ENCODE peak calls at places on chromosome 5, in seven cellular contexts. J is brain microvascular endothelial cell, Y is body of pancreas, K is aorta, G is dorsolateral prefrontal cortex, U is thyroid gland, F is RWPE1. M is an unnamed sample.

GRCh38 chr5:145484195-145484594 is 350.9 kb downstream of the PRELID2 start:
- DNase-seq in J (peak; percentile 37), Y (no peak), K (no peak), G (no peak), U (no peak), F (peak; percentile 82), M (no peak)

GRCh38 chr5:60352992-60353391 is 347.0 kb downstream of the DEPDC1B start:
- DNase-seq in J (no peak), Y (peak; percentile 77), K (no peak), G (no peak), U (peak; percentile 10), F (no peak), M (no peak)

GRCh38 chr5:133539818-133540217 is 72.5 kb downstream of the FSTL4 start:
- DNase-seq in J (no peak), Y (no peak), K (no peak), G (no peak), U (no peak), F (no peak), M (no peak)

GRCh38 chr5:43279548-43280274 is 33.5 kb downstream of the HMGCS1 start:
- DNase-seq in J (no peak), Y (no peak), K (no peak), G (no peak), U (no peak), F (no peak), M (no peak)

GRCh38 chr5:88665750-88666215 is 217.2 kb downstream of the MEF2C start:
- DNase-seq in J (no peak), Y (no peak), K (no peak), G (no peak), U (no peak), F (no peak), M (no peak)

GRCh38 chr5:132965120-132965519 is 1.7 kb upstream of the AFF4 start:
- DNase-seq in J (no peak), Y (no peak), K (no peak), G (no peak), U (no peak), F (no peak), M (no peak)

GRCh38 chr5:12292610-12293204 is 388.5 kb upstream of the CTNND2 start:
- DNase-seq in J (no peak), Y (no peak), K (no peak), G (no peak), U (no peak), F (no peak), M (no peak)

GRCh38 chr5:39624268-39624886 is 199.6 kb upstream of the DAB2 start:
- DNase-seq in J (peak; percentile 34), Y (peak; percentile 78), K (no peak), G (no peak), U (no peak), F (peak; percentile 73), M (no peak)

GRCh38 chr5:164383662-164384061 is 878.2 kb downstream of the MAT2B start:
- DNase-seq in J (no peak), Y (no peak), K (no peak), G (no peak), U (no peak), F (no peak), M (no peak)

GRCh38 chr5:90709323-90710148 is 150.9 kb downstream of the ADGRV1 start:
- DNase-seq in J (peak; percentile 45), Y (peak; percentile 46), K (no peak), G (peak; percentile 33), U (peak; percentile 49), F (peak; percentile 63), M (no peak)

GRCh38 chr5:1521671-1522600 is 1.8 kb downstream of the LPCAT1 start:
- DNase-seq in J (peak; percentile 81), Y (peak; percentile 12), K (peak; percentile 77), G (peak; percentile 2), U (peak; percentile 1), F (peak; percentile 54), M (peak; percentile 84)

GRCh38 chr5:179221877-179222220 is 123.4 kb downstream of the ADAMTS2 start:
- DNase-seq in J (no peak), Y (no peak), K (peak; percentile 36), G (no peak), U (no peak), F (no peak), M (no peak)

GRCh38 chr5:83645936-83646335 is 74.7 kb downstream of the HAPLN1 start:
- DNase-seq in J (no peak), Y (no peak), K (no peak), G (no peak), U (no peak), F (no peak), M (no peak)

GRCh38 chr5:91022518-91022917 is 360.6 kb downstream of the ARRDC3 start:
- DNase-seq in J (no peak), Y (no peak), K (no peak), G (no peak), U (no peak), F (no peak), M (no peak)

GRCh38 chr5:164353155-164353554 is 847.7 kb downstream of the MAT2B start:
- DNase-seq in J (no peak), Y (no peak), K (no peak), G (no peak), U (no peak), F (no peak), M (no peak)

GRCh38 chr5:2802693-2803365 is 51.4 kb upstream of the IRX2 start:
- DNase-seq in J (no peak), Y (no peak), K (no peak), G (no peak), U (no peak), F (no peak), M (no peak)

GRCh38 chr5:122788371-122788770 is 13.5 kb downstream of the SNX2 start:
- DNase-seq in J (no peak), Y (no peak), K (no peak), G (no peak), U (no peak), F (no peak), M (no peak)

GRCh38 chr5:97297063-97297715 is 114.1 kb upstream of the RIOK2 start:
- DNase-seq in J (peak; percentile 52), Y (no peak), K (no peak), G (peak; percentile 51), U (no peak), F (peak; percentile 16), M (no peak)

GRCh38 chr5:179131886-179132585 is 71.9 kb downstream of the ZNF354C start:
- DNase-seq in J (no peak), Y (no peak), K (peak; percentile 73), G (no peak), U (no peak), F (no peak), M (peak; percentile 42)

GRCh38 chr5:61183538-61183937 is 21.3 kb upstream of the SMIM15 start:
- DNase-seq in J (no peak), Y (no peak), K (no peak), G (no peak), U (no peak), F (no peak), M (no peak)

GRCh38 chr5:64295100-64295499 is 129.5 kb downstream of the RNF180 start:
- DNase-seq in J (no peak), Y (peak; percentile 20), K (no peak), G (no peak), U (no peak), F (no peak), M (no peak)

GRCh38 chr5:109823597-109823996 is 133.9 kb downstream of the MAN2A1 start:
- DNase-seq in J (peak; percentile 67), Y (no peak), K (no peak), G (no peak), U (no peak), F (peak; percentile 60), M (no peak)

GRCh38 chr5:134131165-134131564 is 16.7 kb downstream of the TCF7 start:
- DNase-seq in J (no peak), Y (no peak), K (peak; percentile 42), G (no peak), U (no peak), F (no peak), M (no peak)

GRCh38 chr5:132059696-132060500 is 557 bp upstream of the IL3 start:
- DNase-seq in J (no peak), Y (no peak), K (peak; percentile 64), G (peak; percentile 7), U (no peak), F (no peak), M (peak; percentile 68)

GRCh38 chr5:32710859-32711692 is at the start of gene NPR3:
- DNase-seq in J (no peak), Y (no peak), K (peak; percentile 86), G (no peak), U (peak; percentile 34), F (peak; percentile 33), M (no peak)

GRCh38 chr5:55868846-55869245 is 17.7 kb downstream of the IL31RA start:
- DNase-seq in J (peak; percentile 99), Y (peak; percentile 34), K (no peak), G (no peak), U (no peak), F (peak; percentile 97), M (no peak)
- H3K27ac ChIP-seq in J (peak overlapping the region; percentile 45), Y (no peak overlapping the region), K (no peak overlapping the region), G (no peak overlapping the region), U (no peak overlapping the region), F (peak overlapping the region; percentile 57), M (no peak overlapping the region)

GRCh38 chr5:173645437-173645807 is 29.0 kb upstream of the BOD1 start:
- DNase-seq in J (no peak), Y (no peak), K (no peak), G (no peak), U (peak; percentile 73), F (no peak), M (peak; percentile 34)
- H3K27ac ChIP-seq in J (no peak overlapping the region), Y (no peak overlapping the region), K (no peak overlapping the region), G (no peak overlapping the region), U (peak overlapping the region; percentile 99), F (no peak overlapping the region), M (peak overlapping the region; percentile 44)

GRCh38 chr5:157540124-157540523 is 35.5 kb downstream of the ADAM19 start:
- DNase-seq in J (no peak), Y (no peak), K (no peak), G (no peak), U (no peak), F (no peak), M (no peak)
- H3K27ac ChIP-seq in J (peak overlapping the region; percentile 89), Y (no peak overlapping the region), K (no peak overlapping the region), G (no peak overlapping the region), U (peak overlapping the region; percentile 46), F (no peak overlapping the region), M (peak overlapping the region; percentile 81)

GRCh38 chr5:92505925-92506324 is 1075.1 kb downstream of the NR2F1-AS1 start:
- DNase-seq in J (no peak), Y (no peak), K (no peak), G (no peak), U (no peak), F (peak; percentile 8), M (no peak)
- H3K27ac ChIP-seq in J (no peak overlapping the region), Y (no peak overlapping the region), K (no peak overlapping the region), G (no peak overlapping the region), U (no peak overlapping the region), F (no peak overlapping the region), M (no peak overlapping the region)

GRCh38 chr5:57298985-57299491 is 125.2 kb downstream of the GPBP1 start:
- DNase-seq in J (peak; percentile 78), Y (peak; percentile 28), K (no peak), G (peak; percentile 27), U (no peak), F (peak; percentile 68), M (no peak)
- H3K27ac ChIP-seq in J (peak overlapping the region; percentile 77), Y (peak overlapping the region; percentile 55), K (no peak overlapping the region), G (no peak overlapping the region), U (peak overlapping the region; percentile 21), F (no peak overlapping the region), M (no peak overlapping the region)

DNA sequence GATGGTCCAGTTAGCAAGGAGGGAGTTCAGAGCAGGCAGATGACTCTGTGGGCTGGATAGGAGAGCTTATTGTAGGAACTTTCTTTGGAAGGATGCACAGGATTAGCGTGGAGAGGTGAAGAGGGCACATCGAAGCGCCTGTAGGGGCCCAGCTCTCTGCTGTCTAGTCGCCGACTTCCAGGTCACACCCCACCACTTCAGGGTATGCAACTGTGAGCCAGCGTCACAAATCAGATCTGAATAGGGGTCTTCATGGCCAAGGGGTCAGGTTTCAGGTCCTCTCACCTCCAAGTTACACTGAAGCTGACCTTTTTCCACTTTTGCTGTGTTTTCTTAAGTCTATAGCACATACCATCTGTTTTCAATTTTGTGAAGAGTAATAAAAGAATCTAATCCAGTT is 364.1 kb upstream of the CLINT1 start:
- DNase-seq in J (no peak), Y (no peak), K (no peak), G (no peak), U (no peak), F (no peak), M (no peak)
- H3K27ac ChIP-seq in J (no peak overlapping the region), Y (no peak overlapping the region), K (no peak overlapping the region), G (no peak overlapping the region), U (no peak overlapping the region), F (no peak overlapping the region), M (no peak overlapping the region)